ENCODE peak calls at places on chromosomes 11 and 22, in eight cellular contexts. E is RWPE2; D is pancreas; H is CD8-positive, alpha-beta T cell; Q is stomach; S is heart right ventricle; Z is kidney; C is spleen. K is an unnamed sample.

GRCh38 chr11:94513091-94513490 is 830 bp downstream of the C11orf97 start:
- DNase-seq in E (no peak), D (no peak), H (no peak), Q (no peak), S (no peak), Z (no peak), C (no peak), K (no peak)

GRCh38 chr11:47720651-47721050 is 5.5 kb upstream of the AGBL2 start:
- DNase-seq in E (no peak), D (no peak), H (no peak), Q (no peak), S (no peak), Z (no peak), C (no peak), K (no peak)

GRCh38 chr11:33920838-33921613 is 29.1 kb upstream of the LMO2 start:
- DNase-seq in E (no peak), D (no peak), H (no peak), Q (no peak), S (no peak), Z (no peak), C (no peak), K (no peak)

GRCh38 chr22:41902932-41903421 is 11.9 kb downstream of the SHISA8 start:
- DNase-seq in E (no peak), D (no peak), H (no peak), Q (peak; percentile 96), S (peak; percentile 74), Z (peak; percentile 93), C (no peak), K (no peak)

GRCh38 chr11:27183672-27184457 is 143.2 kb downstream of the BBOX1 start:
- DNase-seq in E (no peak), D (peak; percentile 39), H (no peak), Q (peak; percentile 62), S (peak; percentile 59), Z (no peak), C (no peak), K (peak; percentile 15)

GRCh38 chr11:35842958-35843357 is 100.9 kb upstream of the LDLRAD3 start:
- DNase-seq in E (no peak), D (no peak), H (no peak), Q (no peak), S (no peak), Z (no peak), C (no peak), K (no peak)

GRCh38 chr22:30267382-30268302 is 991 bp upstream of the OSM start:
- DNase-seq in E (no peak), D (no peak), H (no peak), Q (no peak), S (no peak), Z (peak; percentile 66), C (peak; percentile 89), K (peak; percentile 32)

GRCh38 chr22:49104434-49104833 is 723.2 kb downstream of the BRD1 start:
- DNase-seq in E (no peak), D (no peak), H (no peak), Q (no peak), S (no peak), Z (no peak), C (no peak), K (no peak)

GRCh38 chr22:43060213-43060612 is 29.0 kb downstream of the TTLL1 start:
- DNase-seq in E (no peak), D (no peak), H (no peak), Q (peak; percentile 30), S (no peak), Z (no peak), C (no peak), K (peak; percentile 13)

GRCh38 chr11:104609297-104609696 is 289.0 kb downstream of the CASP12 start:
- DNase-seq in E (no peak), D (peak; percentile 6), H (peak; percentile 61), Q (no peak), S (peak; percentile 23), Z (no peak), C (no peak), K (peak; percentile 7)

GRCh38 chr11:122393209-122393850 is 262.2 kb upstream of the UBASH3B start:
- DNase-seq in E (no peak), D (no peak), H (no peak), Q (no peak), S (no peak), Z (no peak), C (no peak), K (no peak)

GRCh38 chr11:46452918-46453517 is 61.4 kb upstream of the CHRM4 start:
- DNase-seq in E (no peak), D (no peak), H (no peak), Q (no peak), S (no peak), Z (no peak), C (no peak), K (no peak)

GRCh38 chr22:36368359-36368983 is 19.3 kb downstream of the MYH9 start:
- DNase-seq in E (no peak), D (no peak), H (peak; percentile 63), Q (no peak), S (no peak), Z (no peak), C (no peak), K (no peak)

GRCh38 chr11:131235328-131236298 is 134.8 kb upstream of the NTM start:
- DNase-seq in E (no peak), D (no peak), H (no peak), Q (no peak), S (no peak), Z (no peak), C (no peak), K (no peak)

GRCh38 chr11:94740083-94740974 is 27.8 kb upstream of the AMOTL1 start:
- DNase-seq in E (no peak), D (no peak), H (no peak), Q (no peak), S (peak; percentile 54), Z (peak; percentile 87), C (no peak), K (no peak)

GRCh38 chr11:10305262-10305963 is 540 bp downstream of the ADM start:
- DNase-seq in E (no peak), D (peak; percentile 19), H (no peak), Q (peak; percentile 49), S (no peak), Z (peak; percentile 79), C (peak; percentile 90), K (no peak)

GRCh38 chr22:42932857-42933782 is 76.0 kb upstream of the ARFGAP3 start:
- DNase-seq in E (no peak), D (no peak), H (no peak), Q (no peak), S (peak; percentile 69), Z (no peak), C (peak; percentile 87), K (no peak)

GRCh38 chr11:17230867-17231851 is 23.4 kb upstream of the PIK3C2A start:
- DNase-seq in E (no peak), D (no peak), H (no peak), Q (no peak), S (no peak), Z (no peak), C (no peak), K (no peak)

GRCh38 chr22:23315341-23315917 is 135.1 kb downstream of the BCR start:
- DNase-seq in E (no peak), D (peak; percentile 47), H (peak; percentile 74), Q (peak; percentile 73), S (peak; percentile 43), Z (no peak), C (peak; percentile 84), K (peak; percentile 42)

GRCh38 chr11:61315260-61315659 is 17.6 kb downstream of the DDB1 start:
- DNase-seq in E (no peak), D (no peak), H (no peak), Q (no peak), S (no peak), Z (no peak), C (no peak), K (no peak)

GRCh38 chr22:50621948-50622722 is 5.8 kb downstream of the ARSA start:
- DNase-seq in E (no peak), D (no peak), H (peak; percentile 70), Q (peak; percentile 63), S (no peak), Z (peak; percentile 62), C (peak; percentile 86), K (no peak)

DNA sequence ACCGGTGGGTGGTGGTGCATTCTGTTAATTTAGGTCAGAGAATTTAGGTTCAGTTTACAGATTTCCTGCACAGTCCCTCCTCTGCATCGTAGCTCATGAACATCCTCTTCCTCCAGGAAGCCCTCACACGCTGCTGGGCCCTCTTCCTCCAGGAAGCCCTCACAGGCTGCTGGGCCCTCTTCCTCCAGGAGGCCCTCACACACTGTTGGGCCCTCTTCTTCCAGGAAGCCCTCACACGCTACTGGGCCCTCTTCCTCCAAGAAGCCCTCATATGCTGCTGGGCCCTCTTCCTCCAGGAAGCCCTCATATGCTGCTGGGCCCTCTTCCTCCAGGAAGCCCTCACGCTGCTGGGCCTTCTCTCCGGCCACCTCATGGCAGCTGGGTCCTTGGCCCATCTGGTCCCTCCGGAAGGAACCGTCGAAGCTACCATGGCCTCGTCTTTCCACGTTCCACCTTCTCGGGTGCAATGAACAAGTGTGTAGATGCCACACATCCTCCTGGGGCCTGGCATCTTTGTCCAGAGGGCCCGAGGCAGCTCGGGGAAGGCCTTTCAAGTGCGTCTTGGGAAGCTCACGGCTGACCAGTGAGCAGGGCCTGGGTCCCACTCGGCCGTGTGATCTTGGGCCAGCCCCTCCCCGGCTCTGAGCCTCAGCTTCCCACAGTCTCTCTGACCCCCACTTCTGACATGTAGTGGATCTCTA is 58.9 kb upstream of the PPARA start:
- DNase-seq in E (no peak), D (no peak), H (no peak), Q (no peak), S (no peak), Z (peak; percentile 50), C (peak; percentile 39), K (no peak)
- H3K27ac ChIP-seq in E (peak overlapping the region; percentile 99), D (peak overlapping the region; percentile 41), H (no peak overlapping the region), Q (peak overlapping the region; percentile 82), S (peak overlapping the region; percentile 98), Z (peak overlapping the region; percentile 94), C (peak overlapping the region; percentile 97), K (no peak overlapping the region)

DNA sequence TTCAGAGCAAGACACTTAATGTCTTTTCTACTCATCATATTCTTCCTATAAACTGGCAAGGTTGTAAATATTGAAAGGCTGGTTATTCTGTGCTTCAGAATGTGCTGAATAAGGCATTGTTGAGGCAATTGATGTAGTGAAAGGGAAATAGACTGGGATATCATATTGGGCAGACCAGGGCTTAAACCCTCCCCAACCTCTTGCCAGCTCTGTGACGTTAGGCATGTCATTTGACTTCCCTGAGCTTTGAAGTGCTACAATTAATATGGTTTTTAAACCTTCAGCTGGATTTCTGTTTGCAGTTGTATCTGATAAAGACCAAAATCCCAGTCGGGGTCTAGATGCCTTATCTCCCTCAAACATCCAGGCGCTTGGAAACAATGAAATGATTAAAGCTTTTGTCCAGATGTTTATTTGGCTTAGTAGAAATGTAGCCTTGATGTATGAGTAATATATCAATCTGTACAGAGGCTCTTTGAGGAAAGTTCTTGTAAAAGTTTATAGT is 208.1 kb downstream of the DBX1 start:
- DNase-seq in E (no peak), D (no peak), H (no peak), Q (no peak), S (no peak), Z (no peak), C (no peak), K (no peak)
- TF ChIP-seq CTCF in E (no peak), D (no peak), H (no peak), Q (no peak), S (no peak), Z (no peak), C (no peak), K (no peak)

GRCh38 chr11:57417056-57417455 is 9.9 kb downstream of the SLC43A3 start:
- DNase-seq in E (no peak), D (no peak), H (no peak), Q (no peak), S (no peak), Z (no peak), C (no peak), K (no peak)
- H3K9me3 ChIP-seq in E (no peaks in the 10 kb centered on the region), D (no peaks in the 10 kb centered on the region), H (no peaks in the 10 kb centered on the region), Q (no peaks in the 10 kb centered on the region), S (no peaks in the 10 kb centered on the region), Z (no peaks in the 10 kb centered on the region), C (no peaks in the 10 kb centered on the region), K (no peaks in the 10 kb centered on the region)

GRCh38 chr11:78417175-78417887 is at the start of gene GAB2:
- DNase-seq in E (no peak), D (no peak), H (peak; percentile 58), Q (peak; percentile 51), S (no peak), Z (peak; percentile 88), C (peak; percentile 92), K (peak; percentile 9)
- H3K27ac ChIP-seq in E (no peak within 1 kb of the TSS), D (peak within 1 kb of the TSS; percentile 85), H (peak within 1 kb of the TSS; percentile 26), Q (peak within 1 kb of the TSS; percentile 97), S (peak within 1 kb of the TSS; percentile 96), Z (peak within 1 kb of the TSS; percentile 91), C (peak within 1 kb of the TSS; percentile 98), K (no peak within 1 kb of the TSS)